ENCODE peak calls at places on chromosomes 13 and 19, in nine cellular contexts. Y is brain microvascular endothelial cell; D is body of pancreas; O is neural progenitor cell; F is CD8-positive, alpha-beta memory T cell; I is Karpas-422; S is WERI-Rb-1; A is IMR-90; K is cardiac muscle cell. P is an unnamed sample. For H3K27me3, the result is how much of the 10 kb centered on the place peaks cover.

GRCh38 chr19:56837492-56837891 is 3.0 kb downstream of the PEG3 start:
- DNase-seq in A (no peak), Y (peak), O (no peak), S (peak), I (no peak), D (peak), F (no peak), K (peak), P (no peak)

GRCh38 chr19:16345457-16345856 is 20.8 kb downstream of the KLF2 start:
- DNase-seq in A (no peak), S (no peak), K (no peak), F (no peak), D (no peak), Y (no peak), O (no peak), I (no peak), P (no peak)

GRCh38 chr19:3586124-3586626 is 897 bp downstream of the GIPC3 start:
- DNase-seq in S (peak), A (no peak), Y (no peak), O (peak), F (no peak), K (no peak), I (peak), D (no peak), P (no peak)

GRCh38 chr19:46823049-46823448 is 27.6 kb downstream of the AP2S1 start:
- DNase-seq in O (peak), A (no peak), S (peak), I (no peak), Y (no peak), F (no peak), D (no peak), K (no peak), P (no peak)

GRCh38 chr19:17703823-17704463 is 15.3 kb upstream of the MAP1S start:
- DNase-seq in O (peak), A (peak), I (peak), K (peak), D (peak), Y (peak), F (peak), S (peak), P (no peak)

GRCh38 chr13:25249001-25249543 is 38.2 kb downstream of the MTMR6 start:
- DNase-seq in S (peak), K (peak), Y (peak), I (peak), D (no peak), A (peak), O (peak), F (no peak), P (no peak)

GRCh38 chr19:55082023-55082851 is 6.6 kb downstream of the EPS8L1 start:
- DNase-seq in F (peak), A (peak), K (peak), D (no peak), O (peak), S (peak), I (peak), Y (peak), P (peak)

GRCh38 chr13:73667756-73668155 is 466.4 kb downstream of the KLF12 start:
- DNase-seq in K (peak), S (no peak), D (peak), F (no peak), A (no peak), O (no peak), I (no peak), Y (no peak), P (no peak)

DNA sequence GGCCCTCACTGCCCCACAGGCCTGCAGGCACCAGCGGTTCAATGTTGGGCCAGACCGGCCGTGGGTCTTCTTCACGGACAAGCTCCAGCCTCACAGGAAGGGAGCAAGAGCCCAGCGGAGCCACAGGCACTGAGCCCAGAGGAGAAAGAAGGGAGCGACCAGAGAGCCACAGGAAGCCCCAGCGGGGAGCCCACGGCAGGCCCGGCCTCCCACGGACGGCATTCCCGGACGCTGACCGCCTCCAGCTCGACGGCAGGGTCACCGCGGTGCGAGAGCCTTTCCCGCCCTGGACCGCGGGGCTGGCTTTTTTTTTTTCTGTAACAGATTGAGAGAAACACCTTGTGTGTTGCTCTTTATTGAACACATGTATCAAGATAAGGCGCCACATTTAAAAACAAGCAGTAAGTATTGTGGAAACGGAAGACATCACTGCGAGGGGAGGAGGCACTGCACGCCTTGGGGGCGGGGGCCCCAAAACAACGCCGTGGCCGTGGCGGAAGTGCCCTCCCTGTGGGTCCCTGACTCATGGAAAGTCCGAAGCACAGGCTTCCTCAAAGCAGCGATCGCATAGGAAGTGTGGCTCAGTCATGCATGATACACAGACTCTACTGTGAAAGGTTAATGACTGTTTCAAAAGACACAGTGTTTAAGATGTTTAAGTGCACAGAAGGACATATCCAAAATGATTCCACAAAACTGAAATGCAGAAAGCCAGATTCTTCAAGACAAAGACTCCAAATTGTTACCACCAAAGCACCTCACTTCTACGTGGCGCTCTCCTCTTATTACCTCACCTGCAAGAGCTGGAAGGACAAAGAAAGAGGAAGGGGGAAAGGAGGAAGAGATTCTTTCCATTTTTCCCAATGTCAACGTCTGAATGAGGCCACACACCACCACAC is 3.5 kb downstream of the RASA3 start:
- DNase-seq in O (no peak), A (peak), K (peak), F (peak), Y (peak), D (peak), S (no peak), I (peak), P (no peak)
- H3K4me3 ChIP-seq in O (no peak), A (peak), K (no peak), F (peak), Y (peak), D (no peak), S (no peak), I (peak), P (no peak)

DNA sequence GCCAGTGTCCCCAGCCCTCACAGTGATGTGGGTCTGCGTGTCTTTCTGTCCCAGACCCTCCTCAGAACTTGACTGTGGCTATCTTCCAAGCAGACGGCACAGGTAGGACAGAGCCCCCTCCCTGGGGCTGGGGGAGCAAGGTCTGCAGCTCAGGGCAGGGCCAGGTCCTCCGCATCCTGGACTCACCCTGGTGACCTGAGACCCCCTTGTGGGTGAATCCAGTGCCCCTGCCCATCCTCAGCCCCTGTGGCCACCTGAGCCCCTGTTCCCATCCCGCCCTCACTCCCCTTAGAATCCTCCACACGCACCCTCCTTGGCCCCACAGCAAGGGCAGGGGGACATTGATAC is 39.0 kb upstream of the CD33 start:
- DNase-seq in Y (no peak), K (no peak), F (no peak), I (no peak), A (no peak), D (no peak), S (no peak), O (no peak), P (no peak)
- H3K27me3 ChIP-seq in Y (under half), K (under half), F (under half), I (under half), A (under half), D (under half), S (half or more), O (under half), P (under half)

DNA sequence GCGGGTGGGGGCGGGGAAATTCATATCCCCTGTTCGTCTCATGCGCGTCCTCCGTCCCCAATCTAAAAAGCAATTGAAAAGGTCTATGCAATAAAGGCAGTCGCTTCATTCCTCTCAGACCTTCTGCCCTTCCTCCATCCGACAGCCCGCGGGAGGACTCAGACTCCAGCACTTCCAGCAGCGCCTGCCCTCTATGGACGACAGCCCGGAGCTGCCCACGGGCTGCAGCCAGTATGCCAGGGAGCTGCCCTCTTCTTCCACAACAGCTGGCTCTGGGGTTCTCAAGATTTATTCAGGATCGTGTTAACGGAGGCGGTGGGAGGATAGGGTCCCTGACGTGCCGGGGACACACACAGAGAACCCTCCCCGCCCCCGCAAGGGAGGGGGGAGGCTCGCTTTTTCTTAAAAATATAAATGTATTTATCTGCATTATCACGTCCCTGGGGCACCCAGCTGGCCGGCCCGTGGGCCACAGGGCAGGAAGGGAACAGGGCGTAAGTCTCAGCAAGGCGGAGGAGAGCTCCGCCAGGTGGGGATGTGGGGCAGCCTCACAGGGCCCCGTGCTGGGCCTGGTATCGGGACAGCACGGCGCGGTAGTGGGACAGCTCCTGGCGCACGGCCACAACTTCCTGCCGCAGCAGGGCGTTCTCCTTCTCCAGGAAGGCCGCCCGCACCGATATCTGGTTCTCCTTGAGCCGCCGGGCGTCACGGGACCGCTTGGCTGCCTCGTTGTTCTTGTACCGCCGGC is 6.7 kb downstream of the DBP start:
- DNase-seq in I (no peak), K (peak), S (no peak), O (peak), Y (peak), A (no peak), F (no peak), D (peak), P (no peak)
- H3K4me3 ChIP-seq in I (no peak), K (no peak), S (no peak), O (peak), Y (peak), A (no peak), F (no peak), D (no peak), P (no peak)

GRCh38 chr13:91802957-91803356 is 404.5 kb downstream of the GPC5 start:
- DNase-seq in A (no peak), Y (no peak), S (no peak), I (no peak), D (no peak), K (no peak), F (no peak), O (no peak), P (no peak)

GRCh38 chr13:91792054-91792453 is 393.6 kb downstream of the GPC5 start:
- DNase-seq in A (no peak), I (no peak), Y (no peak), D (no peak), F (no peak), K (no peak), S (no peak), O (no peak), P (no peak)

GRCh38 chr13:91797567-91797966 is 399.1 kb downstream of the GPC5 start:
- DNase-seq in Y (no peak), O (no peak), S (no peak), D (no peak), I (no peak), A (no peak), K (no peak), F (no peak), P (no peak)
- H3K27me3 ChIP-seq in Y (under half), O (under half), S (under half), D (under half), I (under half), A (under half), K (under half), F (under half), P (under half)

DNA sequence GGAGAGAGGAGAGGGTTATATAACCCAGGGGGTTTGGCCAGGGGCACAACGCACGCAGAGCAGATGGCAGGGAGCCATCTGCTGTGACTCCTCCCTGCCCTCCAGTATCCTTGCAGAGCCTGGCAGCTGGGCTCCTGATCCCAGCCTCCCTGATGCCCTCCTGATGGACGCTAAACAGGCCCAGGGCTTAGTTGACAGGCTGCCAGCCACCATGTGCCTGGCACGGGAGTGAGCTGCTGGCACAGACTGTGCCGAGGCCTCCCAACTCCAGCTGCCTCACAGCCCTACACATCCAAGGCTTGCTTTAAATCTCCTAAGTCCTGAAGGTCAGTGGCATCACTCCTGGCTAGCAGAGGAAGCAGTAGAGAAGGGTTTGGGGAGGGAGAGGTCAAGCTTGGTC is 16.7 kb downstream of the SYDE1 start:
- DNase-seq in I (peak), Y (no peak), F (no peak), D (peak), K (no peak), A (no peak), O (no peak), S (no peak), P (peak)
- H3K4me3 ChIP-seq in I (peak), Y (no peak), F (no peak), D (no peak), K (no peak), A (no peak), O (peak), S (peak), P (peak)

P was measured in MG63.